ENCODE peak calls at places on chromosomes 12 and 14, in nine cellular contexts. Z is neural progenitor cell; L is effector memory CD4-positive, alpha-beta T cell; R is right lobe of liver; W is Peyer's patch; N is DND-41; B is colonic mucosa; O is body of pancreas; E is cardiac muscle cell. H is an unnamed sample. For H3K36me3, the result is how much of the 10 kb centered on the place peaks cover.

GRCh38 chr14:104800600-104801283 is at the start of gene ZBTB42:
- DNase-seq in W (peak), E (peak), Z (peak), L (peak), B (peak), N (peak), O (peak), R (peak), H (peak)

GRCh38 chr12:124388679-124389536 is 94.0 kb downstream of the RFLNA start:
- DNase-seq in Z (peak), O (peak), R (peak), B (peak), E (peak), L (peak), N (no peak), W (peak), H (peak)

GRCh38 chr14:103187911-103188310 is 64.7 kb downstream of the TNFAIP2 start:
- DNase-seq in N (no peak), L (no peak), W (no peak), E (no peak), O (no peak), B (no peak), Z (no peak), R (no peak), H (no peak)

GRCh38 chr14:54253195-54253947 is 143.4 kb upstream of the CDKN3 start:
- DNase-seq in R (no peak), B (no peak), W (no peak), O (no peak), N (no peak), Z (no peak), E (no peak), L (no peak), H (no peak)

GRCh38 chr14:100241279-100241678 is 2.3 kb downstream of the YY1 start:
- DNase-seq in L (no peak), E (no peak), O (no peak), Z (no peak), R (no peak), W (no peak), B (no peak), N (no peak), H (no peak)

GRCh38 chr14:85532981-85533820 is 3.3 kb downstream of the FLRT2 start:
- DNase-seq in W (no peak), R (no peak), B (peak), L (no peak), E (peak), N (no peak), Z (peak), O (peak), H (no peak)

GRCh38 chr12:49566361-49566760 is 1.6 kb downstream of the MCRS1 start:
- DNase-seq in N (no peak), R (no peak), W (no peak), L (no peak), O (no peak), B (no peak), E (no peak), Z (no peak), H (no peak)

GRCh38 chr14:95660550-95661515 is 25.4 kb upstream of the TCL1B start:
- DNase-seq in L (no peak), Z (no peak), B (no peak), N (no peak), W (no peak), R (no peak), E (no peak), O (no peak), H (no peak)

GRCh38 chr14:90399541-90400444 is 3.0 kb downstream of the CALM1 start:
- DNase-seq in E (peak), Z (peak), O (peak), N (peak), B (peak), W (peak), L (peak), R (peak), H (peak)

GRCh38 chr12:18700254-18700653 is 37.6 kb downstream of the PLCZ1 start:
- DNase-seq in L (no peak), Z (no peak), W (no peak), R (no peak), B (no peak), O (no peak), E (no peak), N (no peak), H (no peak)

GRCh38 chr12:96094201-96094600 is 58.8 kb upstream of the LTA4H start:
- DNase-seq in N (peak), L (no peak), R (no peak), W (no peak), E (no peak), Z (no peak), B (no peak), O (no peak), H (no peak)

GRCh38 chr14:95250126-95250824 is 69.4 kb downstream of the CLMN start:
- DNase-seq in L (no peak), N (no peak), Z (no peak), E (no peak), O (no peak), B (no peak), W (no peak), R (no peak), H (no peak)

GRCh38 chr14:80313806-80314205 is 102.5 kb upstream of the DIO2 start:
- DNase-seq in B (no peak), Z (no peak), L (no peak), O (no peak), E (no peak), R (no peak), N (no peak), W (no peak), H (no peak)

GRCh38 chr12:127822743-127823433 is 444.1 kb upstream of the TMEM132C start:
- DNase-seq in Z (no peak), E (no peak), R (no peak), W (no peak), O (no peak), L (no peak), N (no peak), B (no peak), H (no peak)

GRCh38 chr12:79384551-79384950 is 306.2 kb downstream of the PAWR start:
- DNase-seq in B (no peak), L (no peak), W (no peak), N (no peak), Z (no peak), E (no peak), R (no peak), O (no peak), H (no peak)

GRCh38 chr12:78385541-78385940 is 479.0 kb upstream of the SYT1 start:
- DNase-seq in B (no peak), L (no peak), N (no peak), O (no peak), W (no peak), E (no peak), R (no peak), Z (no peak), H (no peak)

GRCh38 chr12:105740970-105741725 is 397.6 kb downstream of the NUAK1 start:
- DNase-seq in W (no peak), N (no peak), E (no peak), R (peak), O (no peak), B (no peak), L (no peak), Z (no peak), H (no peak)

GRCh38 chr14:55976619-55977018 is 141.6 kb upstream of the PELI2 start:
- DNase-seq in B (peak), R (no peak), Z (no peak), O (peak), N (no peak), L (no peak), E (no peak), W (no peak), H (no peak)

GRCh38 chr12:52257074-52257551 is 17.3 kb upstream of the KRT86 start:
- DNase-seq in O (no peak), B (no peak), Z (no peak), E (no peak), L (no peak), N (no peak), R (no peak), W (no peak), H (no peak)

GRCh38 chr12:12350868-12351463 is 924 bp upstream of the MANSC1 start:
- DNase-seq in L (no peak), N (no peak), R (no peak), B (peak), E (no peak), W (no peak), Z (peak), O (no peak), H (no peak)

GRCh38 chr14:56002316-56002715 is 115.9 kb upstream of the PELI2 start:
- DNase-seq in O (no peak), W (no peak), R (no peak), N (no peak), E (no peak), L (no peak), Z (no peak), B (no peak), H (no peak)

GRCh38 chr12:117582135-117582784 is 220.8 kb upstream of the NOS1 start:
- DNase-seq in L (no peak), O (no peak), R (no peak), N (no peak), E (no peak), W (no peak), B (no peak), Z (no peak), H (no peak)

GRCh38 chr12:42625611-42626010 is 36.1 kb upstream of the PRICKLE1 start:
- DNase-seq in L (no peak), R (no peak), N (no peak), O (no peak), B (no peak), Z (no peak), W (no peak), E (no peak), H (no peak)

GRCh38 chr12:56078427-56078826 is 1.5 kb upstream of the ERBB3 start:
- DNase-seq in W (no peak), E (no peak), O (no peak), N (no peak), Z (no peak), B (no peak), R (no peak), L (no peak), H (no peak)

GRCh38 chr12:1668833-1669543 is 21.9 kb upstream of the ADIPOR2 start:
- DNase-seq in E (no peak), R (peak), B (no peak), N (no peak), L (no peak), Z (peak), O (no peak), W (no peak), H (no peak)

GRCh38 chr14:59829469-59829868 is 41.1 kb downstream of the RTN1 start:
- DNase-seq in E (no peak), O (no peak), Z (no peak), N (no peak), W (no peak), L (no peak), R (no peak), B (no peak), H (no peak)

GRCh38 chr12:43103866-43104265 is 448.1 kb downstream of the ADAMTS20 start:
- DNase-seq in Z (no peak), N (no peak), W (no peak), B (no peak), L (no peak), R (no peak), E (no peak), O (no peak), H (no peak)

GRCh38 chr12:57148469-57149308 is 1.3 kb upstream of the LRP1-AS start:
- DNase-seq in W (no peak), O (no peak), R (peak), Z (no peak), N (no peak), B (peak), E (no peak), L (no peak), H (no peak)
- H3K36me3 ChIP-seq in W (under half), O (under half), R (under half), Z (under half), N (under half), B (under half), E (under half), L (under half), H (under half)

GRCh38 chr14:61514006-61514830 is 181.1 kb upstream of the HIF1A start:
- DNase-seq in L (no peak), N (no peak), B (no peak), Z (no peak), R (no peak), O (no peak), E (no peak), W (no peak), H (no peak)

GRCh38 chr14:61512508-61512907 is 182.8 kb upstream of the HIF1A start:
- DNase-seq in L (no peak), E (no peak), N (no peak), W (no peak), O (no peak), R (no peak), B (no peak), Z (no peak), H (no peak)

GRCh38 chr14:61512026-61512425 is 183.3 kb upstream of the HIF1A start:
- DNase-seq in B (no peak), Z (no peak), R (no peak), N (no peak), L (no peak), O (no peak), E (no peak), W (no peak), H (no peak)

GRCh38 chr14:61510736-61511557 is 184.4 kb upstream of the HIF1A start:
- DNase-seq in R (no peak), N (no peak), W (no peak), L (no peak), Z (no peak), E (no peak), O (no peak), B (peak), H (no peak)

GRCh38 chr14:61511558-61511924 is 183.8 kb upstream of the HIF1A start:
- DNase-seq in O (no peak), Z (no peak), W (no peak), B (no peak), E (no peak), R (no peak), L (peak), N (no peak), H (peak)
- H3K27ac ChIP-seq in O (peak), Z (no peak), W (peak), B (peak), E (peak), R (no peak), L (peak), N (peak), H (peak)

DNA sequence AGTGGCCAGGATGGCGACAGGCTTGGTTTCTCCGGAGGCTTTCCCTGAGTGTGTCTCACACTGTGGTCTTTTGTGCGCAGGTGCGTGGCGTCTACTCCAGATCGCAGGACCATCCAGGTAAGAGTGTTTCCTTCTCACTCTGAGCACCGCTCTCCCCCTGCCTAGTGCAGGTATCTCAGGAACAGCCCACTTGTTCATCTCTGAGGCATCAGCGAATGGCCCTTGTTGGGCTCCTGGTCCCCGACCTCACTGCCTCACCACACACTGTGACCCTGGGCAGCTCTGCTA is 781 bp downstream of the ADGRD1 start:
- DNase-seq in Z (no peak), E (no peak), B (no peak), R (no peak), O (peak), N (no peak), W (no peak), L (no peak), H (no peak)
- H3K4me3 ChIP-seq in Z (no peak), E (peak), B (peak), R (peak), O (no peak), N (no peak), W (peak), L (no peak), H (no peak)

GRCh38 chr12:107748472-107748871 is 12.5 kb downstream of the PRDM4 start:
- DNase-seq in L (no peak), O (no peak), R (no peak), Z (no peak), B (no peak), E (no peak), N (no peak), W (no peak), H (no peak)
- H3K36me3 ChIP-seq in L (half or more), O (under half), R (under half), Z (under half), B (under half), E (half or more), N (half or more), W (under half), H (under half)

GRCh38 chr12:45419317-45419716 is 203.4 kb downstream of the ANO6 start:
- DNase-seq in N (no peak), L (no peak), W (no peak), R (no peak), E (no peak), O (no peak), B (no peak), Z (no peak), H (no peak)
- H3K27ac ChIP-seq in N (no peak), L (no peak), W (no peak), R (no peak), E (no peak), O (no peak), B (no peak), Z (no peak), H (no peak)